ENCODE peak calls at places on chromosome 16, in six cellular contexts. O, F, H, Z, W and D are unnamed samples.

GRCh38 chr16:10441726-10442125 is 55.9 kb downstream of the ATF7IP2 start:
- DNase-seq in W (no peak), H (no peak), F (no peak), O (no peak), Z (no peak), D (no peak)

GRCh38 chr16:58678716-58679115 is 5.9 kb downstream of the SLC38A7 start:
- DNase-seq in Z (peak), F (no peak), O (peak), H (peak), W (no peak), D (peak)

GRCh38 chr16:86918637-86919036 is 340.3 kb downstream of the FOXL1 start:
- DNase-seq in W (no peak), O (no peak), F (no peak), H (no peak), Z (no peak), D (no peak)

GRCh38 chr16:83714286-83714685 is 93.5 kb upstream of the HSBP1 start:
- DNase-seq in H (no peak), W (no peak), O (no peak), Z (peak), F (no peak), D (no peak)

GRCh38 chr16:22313141-22313781 is 16.1 kb downstream of the POLR3E start:
- DNase-seq in F (no peak), Z (no peak), H (no peak), O (no peak), W (no peak), D (no peak)

GRCh38 chr16:58393138-58393504 is 850 bp downstream of the GINS3 start:
- DNase-seq in W (no peak), Z (peak), F (no peak), O (no peak), H (no peak), D (no peak)

GRCh38 chr16:31301708-31302400 is 42.1 kb downstream of the ITGAM start:
- DNase-seq in F (no peak), Z (peak), H (no peak), W (no peak), O (peak), D (no peak)

GRCh38 chr16:68077866-68078725 is 7.1 kb upstream of the NFATC3 start:
- DNase-seq in Z (no peak), W (no peak), O (no peak), H (no peak), F (no peak), D (no peak)

GRCh38 chr16:67244387-67245188 is 2.7 kb downstream of the FHOD1 start:
- DNase-seq in O (peak), W (peak), H (peak), F (peak), Z (peak), D (no peak)

GRCh38 chr16:86893513-86893912 is 315.2 kb downstream of the FOXL1 start:
- DNase-seq in Z (no peak), F (no peak), H (no peak), W (no peak), O (no peak), D (no peak)

GRCh38 chr16:62256406-62256805 is 220.2 kb upstream of the CDH8 start:
- DNase-seq in F (no peak), W (no peak), O (no peak), H (no peak), Z (no peak), D (no peak)

GRCh38 chr16:30989469-30990047 is 4.6 kb downstream of the HSD3B7 start:
- DNase-seq in F (no peak), W (no peak), H (no peak), Z (no peak), O (no peak), D (no peak)

GRCh38 chr16:89442990-89443726 is 47.2 kb downstream of the ANKRD11 start:
- DNase-seq in W (peak), O (peak), H (peak), F (peak), Z (peak), D (peak)

GRCh38 chr16:17318200-17318599 is 152.6 kb downstream of the XYLT1 start:
- DNase-seq in O (peak), F (no peak), Z (peak), H (no peak), W (peak), D (no peak)

GRCh38 chr16:65621640-65622039 is 499.8 kb upstream of the CDH11 start:
- DNase-seq in Z (no peak), H (no peak), W (no peak), F (no peak), O (no peak), D (no peak)

GRCh38 chr16:66267287-66268137 is 99.0 kb upstream of the CDH5 start:
- DNase-seq in W (no peak), F (no peak), O (no peak), H (no peak), Z (no peak), D (no peak)

GRCh38 chr16:66298006-66298405 is 68.5 kb upstream of the CDH5 start:
- DNase-seq in O (no peak), W (no peak), H (no peak), Z (no peak), F (no peak), D (no peak)

GRCh38 chr16:85958731-85959130 is 59.8 kb downstream of the IRF8 start:
- DNase-seq in Z (no peak), O (no peak), F (no peak), H (no peak), W (no peak), D (no peak)

GRCh38 chr16:11016993-11017392 is 72.6 kb downstream of the CLEC16A start:
- DNase-seq in W (peak), Z (peak), F (peak), O (peak), H (no peak), D (no peak)

GRCh38 chr16:21104124-21104860 is 46.4 kb downstream of the DNAH3 start:
- DNase-seq in O (peak), W (peak), H (peak), Z (peak), F (no peak), D (no peak)

GRCh38 chr16:17018715-17019014 is 452.1 kb downstream of the XYLT1 start:
- DNase-seq in W (no peak), H (no peak), Z (no peak), F (no peak), O (no peak), D (no peak)

GRCh38 chr16:7835032-7835431 is 502.4 kb downstream of the RBFOX1 start:
- DNase-seq in F (no peak), O (no peak), Z (no peak), W (no peak), H (no peak), D (no peak)

GRCh38 chr16:86529160-86529559 is 18.8 kb downstream of the FOXF1 start:
- DNase-seq in Z (peak), F (no peak), H (no peak), W (peak), O (no peak), D (no peak)

GRCh38 chr16:54654429-54654828 is 276.2 kb upstream of the IRX5 start:
- DNase-seq in F (no peak), Z (no peak), O (no peak), W (no peak), H (no peak), D (no peak)

GRCh38 chr16:65672960-65673359 is 551.1 kb upstream of the CDH11 start:
- DNase-seq in O (peak), W (peak), F (no peak), Z (peak), H (no peak), D (no peak)

GRCh38 chr16:87641721-87642120 is 39.4 kb downstream of the JPH3 start:
- DNase-seq in O (no peak), Z (no peak), H (no peak), W (no peak), F (no peak), D (no peak)

GRCh38 chr16:88769617-88770458 is 15.2 kb downstream of the PIEZO1 start:
- DNase-seq in F (peak), O (no peak), Z (no peak), H (no peak), W (no peak), D (peak)

GRCh38 chr16:85750021-85750826 is 672 bp downstream of the C16orf74 start:
- DNase-seq in Z (peak), O (peak), F (no peak), W (peak), H (peak), D (no peak)

GRCh38 chr16:101586-101985 is 23.6 kb downstream of the MPG start:
- DNase-seq in W (no peak), Z (no peak), O (no peak), H (no peak), F (no peak), D (no peak)

GRCh38 chr16:78235168-78235800 is 135.8 kb downstream of the WWOX start:
- DNase-seq in F (peak), H (peak), O (peak), Z (peak), W (peak), D (peak)

GRCh38 chr16:85027968-85028637 is 508 bp downstream of the KIAA0513 start:
- DNase-seq in H (peak), O (no peak), Z (no peak), F (no peak), W (no peak), D (no peak)

GRCh38 chr16:54283735-54284318 is 2.8 kb downstream of the IRX3 start:
- DNase-seq in O (no peak), H (no peak), W (no peak), Z (no peak), F (no peak), D (no peak)

GRCh38 chr16:49489686-49490320 is 116.2 kb downstream of the C16orf78 start:
- DNase-seq in O (no peak), W (no peak), F (no peak), Z (no peak), H (no peak), D (no peak)
- TF ChIP-seq CTCF in O (no peak), W (no peak), F (no peak), Z (no peak), H (no peak), D (no peak)

GRCh38 chr16:69382421-69382820 is 3.4 kb downstream of the TERF2 start:
- DNase-seq in O (no peak), W (peak), Z (no peak), F (no peak), H (no peak), D (no peak)

GRCh38 chr16:69381231-69381630 is 4.6 kb downstream of the TERF2 start:
- DNase-seq in Z (no peak), W (peak), H (no peak), F (no peak), O (peak), D (no peak)

GRCh38 chr16:69384974-69385373 is 833 bp downstream of the TERF2 start:
- DNase-seq in W (no peak), O (no peak), F (no peak), Z (no peak), H (no peak), D (no peak)

DNA sequence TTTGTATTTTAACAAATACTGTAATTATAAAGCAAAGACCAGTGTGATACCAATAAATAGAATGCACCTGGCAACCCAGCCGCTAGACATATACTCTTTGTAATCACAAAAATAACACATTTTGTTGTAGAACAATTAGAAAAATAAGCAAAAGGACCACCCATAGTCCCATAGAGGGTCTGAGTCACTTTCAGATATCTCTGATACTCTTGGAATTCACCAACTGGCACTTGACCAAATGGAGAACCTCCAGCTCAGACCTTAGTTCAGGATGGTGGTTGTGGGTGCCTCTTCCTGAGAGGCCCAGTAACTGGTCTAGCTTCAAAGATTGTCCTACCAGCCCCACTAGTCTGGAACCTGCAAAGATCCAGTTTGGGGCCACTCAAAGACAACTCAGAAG is 789 bp upstream of the TERF2 start:
- DNase-seq in H (no peak), O (peak), F (no peak), W (peak), Z (no peak), D (no peak)
- H3K4me3 ChIP-seq in H (peak), O (no peak), F (no peak), W (no peak), Z (no peak), D (peak)

GRCh38 chr16:14202095-14202494 is 131.0 kb downstream of the MRTFB start:
- DNase-seq in W (no peak), O (no peak), F (no peak), H (no peak), Z (no peak), D (no peak)

GRCh38 chr16:14199624-14200023 is 128.5 kb downstream of the MRTFB start:
- DNase-seq in F (no peak), O (peak), Z (peak), H (no peak), W (peak), D (no peak)

GRCh38 chr16:14205666-14206065 is 134.5 kb downstream of the MRTFB start:
- DNase-seq in H (no peak), O (peak), Z (no peak), W (peak), F (no peak), D (no peak)

GRCh38 chr16:14199199-14199598 is 128.1 kb downstream of the MRTFB start:
- DNase-seq in F (no peak), W (no peak), H (no peak), O (no peak), Z (no peak), D (no peak)

GRCh38 chr16:14202697-14203096 is 131.6 kb downstream of the MRTFB start:
- DNase-seq in Z (no peak), O (peak), W (no peak), F (no peak), H (no peak), D (peak)
- TF ChIP-seq CTCF in Z (peak), O (peak), W (no peak), F (no peak), H (peak), D (peak)

DNA sequence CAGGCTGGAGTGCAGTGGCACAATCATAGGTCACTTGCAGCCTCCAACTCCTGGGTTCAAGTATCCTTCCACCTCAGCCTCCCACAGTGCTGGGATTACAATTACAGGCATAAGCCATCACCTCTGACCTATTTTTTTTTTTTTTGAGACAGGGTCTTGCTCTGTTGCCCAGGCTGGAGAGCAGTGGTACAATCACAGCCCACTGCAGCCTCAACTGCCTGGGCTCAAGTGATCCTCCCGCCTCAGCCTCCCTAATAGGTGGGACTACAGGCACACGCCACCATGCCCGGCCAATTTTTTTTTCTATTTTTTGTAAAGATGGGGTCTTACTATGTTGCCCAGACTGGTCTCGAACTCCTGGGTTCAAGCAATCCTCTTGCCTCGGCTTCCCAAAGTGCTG is 5.6 kb upstream of the GGA2 start:
- DNase-seq in W (no peak), H (no peak), F (no peak), O (no peak), Z (no peak), D (no peak)
- H3K4me3 ChIP-seq in W (no peak), H (no peak), F (no peak), O (no peak), Z (no peak), D (no peak)

GRCh38 chr16:6725634-6726331 is 606.9 kb upstream of the RBFOX1 start:
- DNase-seq in O (no peak), H (no peak), F (no peak), Z (no peak), W (no peak), D (no peak)
- TF ChIP-seq CTCF in O (no peak), H (no peak), F (no peak), Z (no peak), W (no peak), D (peak)

DNA sequence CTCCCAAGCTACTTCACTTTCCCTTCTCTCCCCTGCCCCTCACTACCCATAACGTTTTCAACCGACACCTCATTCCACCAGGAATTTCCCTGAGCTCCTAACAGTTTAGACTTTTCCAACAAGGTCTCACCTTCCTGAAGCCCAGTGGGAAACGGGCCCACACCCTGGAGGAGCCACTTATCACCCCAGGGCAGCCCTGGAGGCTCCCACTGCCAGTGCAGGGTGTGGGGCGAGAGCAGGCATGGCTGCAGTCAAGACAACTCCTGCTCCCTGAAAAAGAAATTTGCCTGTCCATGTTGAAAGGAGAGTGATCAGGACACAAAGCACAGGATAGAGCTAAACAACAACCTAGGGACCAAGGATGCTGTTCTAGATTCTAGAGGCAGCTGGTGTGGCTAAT is 1.7 kb upstream of the CCNF start:
- DNase-seq in Z (no peak), W (no peak), H (no peak), O (no peak), F (no peak), D (no peak)
- H3K4me3 ChIP-seq in Z (no peak), W (no peak), H (no peak), O (no peak), F (no peak), D (no peak)

GRCh38 chr16:23739516-23739915 is 15.3 kb upstream of the CHP2 start:
- DNase-seq in W (no peak), O (no peak), H (no peak), Z (no peak), F (no peak), D (no peak)

GRCh38 chr16:23745263-23745662 is 9.6 kb upstream of the CHP2 start:
- DNase-seq in Z (no peak), F (no peak), W (no peak), O (no peak), H (no peak), D (no peak)

GRCh38 chr16:23748630-23749029 is 6.2 kb upstream of the CHP2 start:
- DNase-seq in W (no peak), O (no peak), Z (no peak), H (no peak), F (no peak), D (no peak)

GRCh38 chr16:23742761-23743160 is 12.1 kb upstream of the CHP2 start:
- DNase-seq in H (no peak), O (no peak), Z (no peak), F (no peak), W (no peak), D (no peak)
- TF ChIP-seq CTCF in H (no peak), O (no peak), Z (no peak), F (no peak), W (no peak), D (no peak)